ENCODE peak calls at places on chromosome 14, in nine cellular contexts. I is activated T-helper 1 cell treated with anti-CD3 and anti-CD28 coated beads, Interleukin-12 subunit alpha, Interleukin-12 subunit beta, Interleukin-2, Interleukin-4 antibody, amounts not matched to agents 30 ng/mL and 10 ng/mL and 1 ng/mL, durations not matched to agents 14 hours and 24 hours and 36 hours; X is iris pigment epithelial cell; R is cardiac fibroblast; Y is stimulated activated naive CD8-positive, alpha-beta T cell treated with anti-CD3 and anti-CD28 coated beads, Interleukin-15, amount 100 ng/mL, for 72 hours; O is NCI-H2081; H is T-helper 1 cell; J is stomach; C is hepatocyte. B is an unnamed sample.

GRCh38 chr14:23206422-23207145 is 23.1 kb upstream of the SLC7A8 start:
- DNase-seq in I (no peak), X (no peak), R (no peak), Y (no peak), O (no peak), H (no peak), J (no peak), C (no peak), B (no peak)

GRCh38 chr14:99393059-99393655 is 87.5 kb downstream of the SETD3 start:
- DNase-seq in I (no peak), X (peak; percentile 31), R (peak; percentile 51), Y (no peak), O (no peak), H (no peak), J (peak; percentile 61), C (peak; percentile 63), B (no peak)

GRCh38 chr14:45091696-45092095 is 7.8 kb downstream of the PRPF39 start:
- DNase-seq in I (no peak), X (peak; percentile 45), R (peak; percentile 27), Y (no peak), O (no peak), H (no peak), J (no peak), C (no peak), B (no peak)

GRCh38 chr14:23306412-23307145 is at the start of gene BCL2L2:
- DNase-seq in I (no peak), X (peak; percentile 91), R (peak; percentile 95), Y (no peak), O (peak; percentile 88), H (no peak), J (peak; percentile 92), C (peak; percentile 96), B (peak; percentile 85)

GRCh38 chr14:68188174-68188573 is 368.6 kb downstream of the RAD51B start:
- DNase-seq in I (no peak), X (no peak), R (no peak), Y (no peak), O (no peak), H (no peak), J (no peak), C (no peak), B (no peak)

GRCh38 chr14:96189288-96189711 is 15.3 kb upstream of the BDKRB2 start:
- DNase-seq in I (no peak), X (peak; percentile 63), R (peak; percentile 69), Y (no peak), O (no peak), H (no peak), J (no peak), C (no peak), B (no peak)

GRCh38 chr14:93013368-93013719 is 90.4 kb downstream of the CHGA start:
- DNase-seq in I (no peak), X (peak; percentile 36), R (peak; percentile 71), Y (no peak), O (no peak), H (no peak), J (no peak), C (no peak), B (no peak)

GRCh38 chr14:26594148-26594547 is 3.7 kb downstream of the NOVA1 start:
- DNase-seq in I (no peak), X (no peak), R (no peak), Y (no peak), O (no peak), H (no peak), J (no peak), C (no peak), B (no peak)

GRCh38 chr14:100067971-100068959 is 3.0 kb downstream of the EVL start:
- DNase-seq in I (peak; percentile 82), X (peak; percentile 73), R (peak; percentile 39), Y (peak; percentile 91), O (no peak), H (peak; percentile 74), J (peak; percentile 67), C (no peak), B (no peak)

GRCh38 chr14:47149326-47149725 is 497.7 kb upstream of the RPL10L start:
- DNase-seq in I (no peak), X (peak; percentile 12), R (no peak), Y (no peak), O (no peak), H (no peak), J (no peak), C (no peak), B (no peak)

GRCh38 chr14:22837750-22838538 is 1.6 kb downstream of the MMP14 start:
- DNase-seq in I (no peak), X (peak; percentile 50), R (peak; percentile 80), Y (no peak), O (no peak), H (no peak), J (no peak), C (peak; percentile 55), B (no peak)

GRCh38 chr14:77023001-77023996 is 5.2 kb downstream of the IRF2BPL start:
- DNase-seq in I (no peak), X (peak; percentile 53), R (peak; percentile 67), Y (peak; percentile 57), O (peak; percentile 44), H (no peak), J (peak; percentile 76), C (peak; percentile 85), B (no peak)

GRCh38 chr14:31239673-31240072 is 32.1 kb upstream of the HECTD1 start:
- DNase-seq in I (no peak), X (no peak), R (no peak), Y (no peak), O (no peak), H (no peak), J (no peak), C (no peak), B (no peak)

GRCh38 chr14:36339817-36340216 is 19.4 kb upstream of the MBIP start:
- DNase-seq in I (no peak), X (no peak), R (no peak), Y (no peak), O (no peak), H (no peak), J (no peak), C (no peak), B (no peak)

GRCh38 chr14:68501621-68502052 is 291.2 kb downstream of the ZFP36L1 start:
- DNase-seq in I (no peak), X (no peak), R (peak; percentile 49), Y (no peak), O (no peak), H (no peak), J (peak; percentile 74), C (no peak), B (no peak)

GRCh38 chr14:91996951-91997371 is 42.9 kb downstream of the TRIP11 start:
- DNase-seq in I (no peak), X (peak; percentile 71), R (peak; percentile 80), Y (no peak), O (peak; percentile 48), H (no peak), J (no peak), C (peak; percentile 73), B (no peak)

GRCh38 chr14:74977901-74978385 is 22.5 kb upstream of the PGF start:
- DNase-seq in I (no peak), X (no peak), R (no peak), Y (no peak), O (no peak), H (no peak), J (no peak), C (no peak), B (no peak)

GRCh38 chr14:70782361-70782760 is 27.0 kb downstream of the MAP3K9 start:
- DNase-seq in I (no peak), X (peak; percentile 83), R (no peak), Y (no peak), O (no peak), H (no peak), J (no peak), C (no peak), B (no peak)

GRCh38 chr14:99538275-99538674 is 57.1 kb downstream of the CCNK start:
- DNase-seq in I (no peak), X (no peak), R (peak; percentile 25), Y (no peak), O (no peak), H (no peak), J (no peak), C (no peak), B (no peak)

GRCh38 chr14:81625343-81625742 is 91.7 kb upstream of the SEL1L start:
- DNase-seq in I (no peak), X (peak; percentile 21), R (peak; percentile 4), Y (no peak), O (peak; percentile 11), H (no peak), J (no peak), C (peak; percentile 46), B (peak; percentile 4)

GRCh38 chr14:25050494-25051170 is 685 bp upstream of the STXBP6 start:
- DNase-seq in I (no peak), X (peak; percentile 61), R (peak; percentile 82), Y (no peak), O (no peak), H (no peak), J (no peak), C (peak; percentile 34), B (no peak)

GRCh38 chr14:102915292-102916110 is 7.0 kb upstream of the AMN start:
- DNase-seq in I (no peak), X (no peak), R (no peak), Y (no peak), O (no peak), H (no peak), J (no peak), C (no peak), B (no peak)

GRCh38 chr14:93231129-93231979 is 24.3 kb downstream of the UBR7 start:
- DNase-seq in I (no peak), X (peak; percentile 57), R (peak; percentile 43), Y (no peak), O (no peak), H (no peak), J (no peak), C (no peak), B (peak; percentile 72)